ENCODE peak calls at places on chromosomes 1 and 21, in seven cellular contexts. T, Y, S, D, B, H and N are unnamed samples.

GRCh38 chr1:20443703-20444587 is 42.1 kb downstream of the CAMK2N1 start:
- DNase-seq in T (no peak), Y (no peak), S (no peak), D (no peak), B (no peak), H (peak), N (no peak)

GRCh38 chr1:116243673-116244101 is 129.4 kb upstream of the ATP1A1 start:
- DNase-seq in T (no peak), Y (no peak), S (no peak), D (no peak), B (no peak), H (no peak), N (no peak)

GRCh38 chr1:18047122-18047521 is 60.5 kb upstream of the IGSF21 start:
- DNase-seq in T (no peak), Y (no peak), S (no peak), D (no peak), B (no peak), H (no peak), N (no peak)

GRCh38 chr1:63051356-63051755 is 267.4 kb downstream of the ATG4C start:
- DNase-seq in T (no peak), Y (no peak), S (no peak), D (no peak), B (no peak), H (no peak), N (no peak)

GRCh38 chr1:32900956-32901822 is at the start of gene TMEM54:
- DNase-seq in T (no peak), Y (peak), S (peak), D (no peak), B (no peak), H (no peak), N (peak)

GRCh38 chr1:177122869-177123268 is 41.6 kb downstream of the ASTN1 start:
- DNase-seq in T (no peak), Y (no peak), S (no peak), D (no peak), B (no peak), H (no peak), N (no peak)

GRCh38 chr21:16633851-16634521 is 878.9 kb upstream of the CXADR start:
- DNase-seq in T (no peak), Y (no peak), S (no peak), D (no peak), B (no peak), H (no peak), N (no peak)

GRCh38 chr1:83593073-83593472 is 405.9 kb downstream of the TTLL7 start:
- DNase-seq in T (no peak), Y (no peak), S (no peak), D (no peak), B (peak), H (no peak), N (no peak)

GRCh38 chr21:32653326-32653901 is 41.2 kb upstream of the CFAP298 start:
- DNase-seq in T (no peak), Y (peak), S (no peak), D (peak), B (peak), H (peak), N (peak)

GRCh38 chr1:231856894-231857293 is 230.3 kb downstream of the DISC1 start:
- DNase-seq in T (no peak), Y (no peak), S (no peak), D (no peak), B (no peak), H (no peak), N (no peak)

GRCh38 chr1:224258351-224258750 is 71.6 kb downstream of the NVL start:
- DNase-seq in T (no peak), Y (no peak), S (no peak), D (no peak), B (no peak), H (no peak), N (no peak)

GRCh38 chr21:43269461-43269860 is 100.7 kb downstream of the CRYAA start:
- DNase-seq in T (no peak), Y (no peak), S (peak), D (no peak), B (no peak), H (no peak), N (peak)
- TF ChIP-seq YY1 in T (no peak), Y (no peak), S (no peak), D (no peak), B (no peak), H (no peak), N (no peak)

GRCh38 chr1:79738101-79738500 is 731.6 kb upstream of the ADGRL4 start:
- DNase-seq in T (no peak), Y (no peak), S (no peak), D (no peak), B (no peak), H (no peak), N (no peak)
- TF ChIP-seq YY1 in T (no peak), Y (no peak), S (no peak), D (no peak), B (no peak), H (no peak), N (no peak)

DNA sequence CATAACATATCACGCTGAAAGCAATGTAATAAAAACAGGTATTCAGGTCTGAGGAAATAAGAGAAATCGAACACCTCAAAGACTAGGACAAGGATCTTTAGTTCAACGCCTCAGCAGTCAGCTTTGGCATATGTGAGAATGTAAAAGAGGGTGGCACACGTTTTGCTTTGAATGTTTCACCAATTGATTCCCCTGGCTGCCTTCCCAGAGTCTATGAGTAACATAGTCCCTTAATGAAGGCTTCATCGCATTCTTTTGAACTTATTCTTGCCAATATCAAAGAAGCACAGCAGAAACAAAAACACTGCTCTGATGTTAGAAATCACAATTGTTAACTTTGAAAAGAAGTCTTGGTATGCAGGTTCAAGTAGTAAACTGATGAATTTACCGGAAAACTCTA is 764.8 kb downstream of the ADGRL2 start:
- DNase-seq in T (no peak), Y (no peak), S (no peak), D (peak), B (no peak), H (no peak), N (no peak)
- TF ChIP-seq YY1 in T (no peak), Y (no peak), S (no peak), D (no peak), B (no peak), H (no peak), N (no peak)

GRCh38 chr1:234168061-234168724 is 205.1 kb upstream of the COA6 start:
- DNase-seq in T (no peak), Y (no peak), S (no peak), D (no peak), B (no peak), H (no peak), N (no peak)
- TF ChIP-seq YY1 in T (no peak), Y (no peak), S (no peak), D (no peak), B (no peak), H (no peak), N (no peak)

DNA sequence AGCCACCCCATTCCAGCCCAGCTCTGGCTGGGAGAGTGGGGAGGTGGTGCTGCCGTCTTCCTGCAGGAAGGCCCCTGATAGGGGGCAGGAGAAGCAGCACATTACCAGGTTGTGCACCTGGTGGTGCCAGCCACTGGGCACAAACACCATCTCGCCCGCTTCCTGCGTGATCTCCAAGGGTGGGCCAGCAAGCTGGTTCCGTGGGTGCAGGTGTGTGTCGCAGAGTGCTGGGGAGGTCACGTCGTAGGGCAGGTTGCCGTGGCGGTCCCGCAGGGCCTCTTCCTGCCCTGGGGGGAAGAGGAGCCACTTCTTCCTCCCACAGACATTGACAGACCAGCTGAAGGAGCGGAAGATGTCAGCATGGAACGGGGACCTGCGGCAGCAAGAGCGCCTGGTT is 1.8 kb downstream of the JMJD4 start:
- DNase-seq in T (no peak), Y (no peak), S (no peak), D (no peak), B (no peak), H (no peak), N (no peak)
- TF ChIP-seq YY1 in T (no peak), Y (no peak), S (no peak), D (no peak), B (no peak), H (no peak), N (no peak)

GRCh38 chr1:180862305-180862704 is 50.4 kb upstream of the KIAA1614 start:
- DNase-seq in T (no peak), Y (no peak), S (no peak), D (no peak), B (no peak), H (no peak), N (no peak)
- TF ChIP-seq YY1 in T (no peak), Y (no peak), S (no peak), D (no peak), B (no peak), H (no peak), N (no peak)

GRCh38 chr1:5597171-5597864 is 394.9 kb downstream of the NPHP4 start:
- DNase-seq in T (no peak), Y (peak), S (no peak), D (no peak), B (no peak), H (peak), N (no peak)

GRCh38 chr1:5596651-5597050 is 395.6 kb downstream of the NPHP4 start:
- DNase-seq in T (no peak), Y (no peak), S (no peak), D (no peak), B (no peak), H (no peak), N (no peak)

GRCh38 chr1:5598824-5599395 is 393.3 kb downstream of the NPHP4 start:
- DNase-seq in T (no peak), Y (no peak), S (no peak), D (no peak), B (no peak), H (no peak), N (no peak)

GRCh38 chr1:5599541-5599940 is 392.7 kb downstream of the NPHP4 start:
- DNase-seq in T (no peak), Y (no peak), S (no peak), D (no peak), B (no peak), H (no peak), N (no peak)

GRCh38 chr1:5597991-5598823 is 394.0 kb downstream of the NPHP4 start:
- DNase-seq in T (no peak), Y (peak), S (no peak), D (no peak), B (no peak), H (peak), N (no peak)
- TF ChIP-seq YY1 in T (no peak), Y (no peak), S (no peak), D (no peak), B (no peak), H (no peak), N (no peak)

GRCh38 chr1:84997667-84998600 is 1.0 kb upstream of the MCOLN2 start:
- DNase-seq in T (no peak), Y (peak), S (peak), D (no peak), B (peak), H (no peak), N (no peak)
- TF ChIP-seq YY1 in T (no peak), Y (no peak), S (no peak), D (no peak), B (no peak), H (no peak), N (no peak)

DNA sequence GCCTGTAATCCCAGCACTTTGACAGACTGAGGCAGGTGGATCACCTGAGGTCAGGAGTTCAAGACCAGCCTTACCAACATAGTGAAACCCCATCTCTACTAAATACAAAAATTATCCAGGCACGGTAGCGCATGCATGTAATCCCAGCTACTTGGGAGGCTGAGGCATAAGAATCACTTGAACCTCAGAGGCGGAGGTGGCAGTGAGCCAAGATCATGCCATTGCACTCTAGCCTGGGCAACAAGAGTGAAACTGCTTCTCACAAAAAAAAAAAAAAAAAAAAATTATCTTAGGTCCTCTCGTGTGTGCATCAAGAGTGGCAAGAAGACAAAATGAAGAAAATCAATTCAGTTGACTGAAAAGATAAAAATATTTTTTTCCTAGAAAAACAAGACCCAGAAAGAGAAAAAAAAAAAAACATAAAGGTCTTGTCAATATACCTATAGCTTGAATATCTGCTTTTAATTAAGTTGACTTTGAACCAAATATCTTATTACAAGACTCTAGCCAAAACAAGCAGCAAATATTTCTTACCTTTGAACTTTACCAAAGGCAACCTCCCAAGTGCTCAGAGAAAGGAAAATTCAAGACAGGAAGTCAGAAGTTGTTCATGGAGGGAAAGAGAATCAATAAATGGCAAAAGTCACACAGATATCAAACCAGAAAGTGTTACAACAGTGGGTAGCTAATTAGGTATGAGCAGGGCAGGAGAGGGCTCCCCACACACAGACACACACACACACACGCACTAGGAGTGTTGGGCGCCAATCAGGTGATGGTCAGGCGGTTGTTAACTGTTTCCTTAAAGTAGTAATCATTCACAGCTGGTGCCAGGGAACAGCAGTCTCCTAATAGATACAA is 29.6 kb downstream of the ITLN2 start:
- DNase-seq in T (no peak), Y (no peak), S (no peak), D (no peak), B (no peak), H (no peak), N (no peak)
- TF ChIP-seq YY1 in T (no peak), Y (no peak), S (no peak), D (no peak), B (no peak), H (no peak), N (no peak)